ENCODE peak calls at places on chromosomes 3 and 15, in five cellular contexts. T is GM23338, G is H1, I is suprapubic skin, U is Panc1. F is an unnamed sample.

GRCh38 chr15:68271854-68272471 is 5.6 kb upstream of the FEM1B start:
- DNase-seq in T (peak), G (no peak), I (peak), U (no peak), F (no peak)

GRCh38 chr3:184505479-184505878 is 56.1 kb upstream of the EPHB3 start:
- DNase-seq in T (no peak), G (no peak), I (no peak), U (no peak), F (no peak)

GRCh38 chr15:32717290-32718081 is at the start of gene GREM1:
- DNase-seq in T (peak), G (peak), I (peak), U (no peak), F (no peak)

GRCh38 chr3:28586325-28586724 is 237.7 kb upstream of the AZI2 start:
- DNase-seq in T (no peak), G (no peak), I (no peak), U (no peak), F (no peak)

GRCh38 chr3:71074416-71074815 is 509.1 kb downstream of the FOXP1 start:
- DNase-seq in T (no peak), G (no peak), I (no peak), U (no peak), F (no peak)

GRCh38 chr15:68268405-68268804 is 9.1 kb upstream of the FEM1B start:
- DNase-seq in T (no peak), G (no peak), I (no peak), U (no peak), F (no peak)

GRCh38 chr15:57138260-57138895 is 219.9 kb downstream of the TCF12 start:
- DNase-seq in T (peak), G (no peak), I (no peak), U (peak), F (peak)

GRCh38 chr3:12884104-12884742 is 42.9 kb upstream of the RPL32 start:
- DNase-seq in T (no peak), G (no peak), I (no peak), U (no peak), F (no peak)

GRCh38 chr3:177229791-177230190 is 32.5 kb upstream of the TBL1XR1 start:
- DNase-seq in T (no peak), G (no peak), I (no peak), U (no peak), F (no peak)

GRCh38 chr3:160368804-160369203 is 30.2 kb downstream of the IFT80 start:
- DNase-seq in T (no peak), G (no peak), I (no peak), U (no peak), F (no peak)

GRCh38 chr15:99021027-99021624 is 13.5 kb upstream of the PGPEP1L start:
- DNase-seq in T (no peak), G (peak), I (no peak), U (no peak), F (no peak)

GRCh38 chr3:133448478-133449122 is 48.7 kb downstream of the BFSP2 start:
- DNase-seq in T (no peak), G (no peak), I (no peak), U (no peak), F (no peak)

GRCh38 chr3:14228611-14229470 is 50.2 kb downstream of the LSM3 start:
- DNase-seq in T (no peak), G (no peak), I (no peak), U (no peak), F (no peak)

GRCh38 chr3:62551556-62551955 is 178.2 kb upstream of the FEZF2 start:
- DNase-seq in T (no peak), G (no peak), I (no peak), U (no peak), F (no peak)

GRCh38 chr3:136250862-136251460 is 821 bp downstream of the PCCB start:
- DNase-seq in T (peak), G (peak), I (peak), U (no peak), F (no peak)

GRCh38 chr15:73273181-73274002 is 95.4 kb downstream of the HCN4 start:
- DNase-seq in T (peak), G (peak), I (no peak), U (peak), F (peak)

GRCh38 chr3:60176614-60177013 is 1074.6 kb downstream of the FHIT start:
- DNase-seq in T (no peak), G (no peak), I (no peak), U (no peak), F (no peak)

GRCh38 chr3:44833394-44833793 is 28.3 kb upstream of the TMEM42 start:
- DNase-seq in T (no peak), G (no peak), I (no peak), U (no peak), F (no peak)

GRCh38 chr3:133887951-133888703 is 7.6 kb downstream of the RAB6B start:
- DNase-seq in T (no peak), G (peak), I (no peak), U (no peak), F (no peak)

GRCh38 chr3:144921710-144922109 is 950.1 kb downstream of the DIPK2A start:
- DNase-seq in T (no peak), G (no peak), I (no peak), U (no peak), F (no peak)

GRCh38 chr15:66581972-66582537 is 16.3 kb upstream of the LCTL start:
- DNase-seq in T (no peak), G (no peak), I (no peak), U (no peak), F (no peak)

GRCh38 chr3:148329481-148330220 is 368.1 kb upstream of the AGTR1 start:
- DNase-seq in T (peak), G (no peak), I (no peak), U (no peak), F (no peak)

GRCh38 chr3:170726976-170727661 is 141.2 kb upstream of the SLC7A14 start:
- DNase-seq in T (no peak), G (no peak), I (no peak), U (no peak), F (no peak)

GRCh38 chr3:44478055-44478468 is 592 bp upstream of the ZNF445 start:
- DNase-seq in T (no peak), G (no peak), I (no peak), U (no peak), F (no peak)

GRCh38 chr3:71247221-71247947 is 336.1 kb downstream of the FOXP1 start:
- DNase-seq in T (peak), G (no peak), I (no peak), U (no peak), F (no peak)

GRCh38 chr3:8938021-8938420 is 25.3 kb downstream of the RAD18 start:
- DNase-seq in T (peak), G (no peak), I (no peak), U (no peak), F (no peak)

GRCh38 chr3:171028025-171028778 is 1.7 kb upstream of the SLC2A2 start:
- DNase-seq in T (peak), G (peak), I (no peak), U (no peak), F (no peak)

GRCh38 chr3:136093771-136094170 is 102.4 kb downstream of the MSL2 start:
- DNase-seq in T (no peak), G (no peak), I (no peak), U (no peak), F (no peak)

GRCh38 chr3:105518806-105519418 is 152.2 kb downstream of the ALCAM start:
- DNase-seq in T (peak), G (no peak), I (no peak), U (peak), F (peak)

GRCh38 chr3:73709712-73710111 is 85.0 kb upstream of the PDZRN3 start:
- DNase-seq in T (no peak), G (no peak), I (no peak), U (no peak), F (no peak)

GRCh38 chr15:72189250-72189902 is 8.2 kb downstream of the GRAMD2A start:
- DNase-seq in T (no peak), G (no peak), I (no peak), U (no peak), F (no peak)

GRCh38 chr3:24229468-24230263 is 265.0 kb downstream of the THRB start:
- DNase-seq in T (no peak), G (no peak), I (no peak), U (no peak), F (no peak)

GRCh38 chr3:178203152-178203551 is 333.1 kb upstream of the KCNMB2 start:
- DNase-seq in T (no peak), G (no peak), I (no peak), U (no peak), F (no peak)

GRCh38 chr15:63870403-63871209 is 36.9 kb upstream of the HERC1 start:
- DNase-seq in T (peak), G (no peak), I (no peak), U (no peak), F (no peak)

GRCh38 chr3:126266291-126266840 is 86.0 kb upstream of the ALDH1L1 start:
- DNase-seq in T (peak), G (peak), I (no peak), U (no peak), F (no peak)
- TF ChIP-seq POLR2AphosphoS5 in T (no peak), G (no peak), I (no peak), U (no peak), F (no peak)

DNA sequence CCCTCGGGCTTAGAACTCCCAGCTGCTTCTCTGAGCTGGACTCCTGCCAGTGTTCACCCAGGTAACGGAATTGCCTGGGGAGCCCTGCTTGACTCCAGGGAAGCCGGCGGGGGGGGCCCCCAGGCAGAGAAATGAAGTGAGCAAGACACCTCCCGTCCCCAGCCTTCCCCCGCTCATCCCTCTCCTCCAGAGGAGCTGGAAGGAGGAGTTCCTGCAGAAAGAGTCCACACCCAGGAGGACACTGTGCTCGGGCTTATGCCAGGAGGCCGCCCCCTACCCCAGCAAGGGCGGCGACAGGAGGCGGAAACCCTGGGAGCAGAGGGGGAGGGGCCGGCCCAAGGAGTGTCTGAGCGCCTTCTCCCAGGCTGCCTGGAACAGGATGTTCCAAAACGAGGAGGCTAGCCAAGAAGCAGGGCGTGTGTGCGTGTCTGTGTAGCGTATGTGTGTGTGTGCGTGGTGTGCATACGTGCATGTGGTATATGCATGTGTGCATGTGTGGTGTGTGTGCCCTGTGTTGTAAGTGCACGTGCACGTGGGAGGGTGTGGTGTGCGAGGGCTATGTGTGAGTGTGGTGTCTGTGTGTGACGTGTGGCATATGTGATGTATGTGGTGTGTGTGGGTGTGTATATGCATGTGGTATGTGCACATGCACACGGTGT is 511.3 kb downstream of the SHQ1 start:
- DNase-seq in T (peak), G (peak), I (peak), U (no peak), F (no peak)
- TF ChIP-seq POLR2AphosphoS5 in T (no peak), G (no peak), I (peak), U (no peak), F (no peak)

DNA sequence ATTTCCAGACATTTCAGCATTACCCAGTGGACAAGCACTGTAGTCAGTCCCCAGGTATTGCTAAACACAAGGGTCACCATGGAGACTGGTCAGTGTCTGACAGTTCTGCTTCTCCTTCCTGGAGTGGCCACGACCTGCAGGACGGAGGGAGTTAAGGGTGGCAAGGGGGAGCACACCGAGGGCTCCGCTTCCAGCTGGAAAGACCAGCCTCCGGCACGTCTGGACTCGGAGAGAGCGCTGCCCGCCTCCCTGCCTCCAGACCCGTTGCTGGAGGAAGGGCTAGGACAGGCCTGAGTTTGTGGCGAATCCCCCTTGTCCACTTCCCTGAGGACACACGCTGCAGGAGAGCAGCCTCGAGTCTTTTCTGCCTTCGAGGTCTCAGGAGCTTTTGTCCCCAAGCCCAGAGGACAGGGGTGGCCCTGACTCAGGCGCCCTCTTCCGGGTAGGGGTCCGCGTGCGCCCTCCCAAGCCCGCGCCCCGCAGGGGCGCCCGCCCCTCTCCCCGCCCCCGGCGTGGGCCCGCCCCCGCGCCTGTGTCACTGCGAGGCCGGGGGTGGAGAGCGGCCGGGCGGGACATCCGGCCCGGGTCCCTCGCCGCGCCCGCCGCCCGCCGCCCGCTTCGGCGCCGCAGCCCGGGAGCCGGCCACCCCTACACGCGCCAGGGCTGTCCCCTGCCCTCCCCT is at the start of gene CHST14:
- DNase-seq in T (peak), G (peak), I (peak), U (no peak), F (no peak)
- TF ChIP-seq POLR2AphosphoS5 in T (peak), G (no peak), I (no peak), U (peak), F (no peak)

DNA sequence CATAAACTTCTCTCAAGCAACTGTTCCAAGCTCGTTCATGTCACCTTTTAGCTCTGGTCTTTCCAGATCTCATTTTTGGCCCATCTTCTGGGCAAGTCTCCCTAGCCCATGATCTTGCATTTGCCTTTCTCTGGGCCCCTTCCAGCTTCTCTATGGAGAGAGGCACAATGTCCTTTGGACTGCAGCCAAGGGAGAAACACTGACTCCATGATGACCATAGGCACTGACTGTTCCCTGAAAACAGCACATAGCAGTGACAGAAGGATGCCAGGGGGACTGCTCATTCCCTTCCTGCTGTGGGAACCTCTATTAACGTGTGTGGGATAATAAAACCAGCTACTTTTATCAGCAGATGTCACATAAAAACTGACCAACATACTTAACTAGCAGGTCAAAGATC is 60.3 kb downstream of the STRIT1 start:
- DNase-seq in T (no peak), G (no peak), I (no peak), U (no peak), F (no peak)
- TF ChIP-seq POLR2AphosphoS5 in T (no peak), G (no peak), I (no peak), U (no peak), F (no peak)

GRCh38 chr15:59260090-59260489 is 53.4 kb downstream of the LDHAL6B start:
- DNase-seq in T (no peak), G (no peak), I (no peak), U (no peak), F (no peak)
- TF ChIP-seq POLR2AphosphoS5 in T (no peak), G (no peak), I (no peak), U (no peak), F (no peak)

DNA sequence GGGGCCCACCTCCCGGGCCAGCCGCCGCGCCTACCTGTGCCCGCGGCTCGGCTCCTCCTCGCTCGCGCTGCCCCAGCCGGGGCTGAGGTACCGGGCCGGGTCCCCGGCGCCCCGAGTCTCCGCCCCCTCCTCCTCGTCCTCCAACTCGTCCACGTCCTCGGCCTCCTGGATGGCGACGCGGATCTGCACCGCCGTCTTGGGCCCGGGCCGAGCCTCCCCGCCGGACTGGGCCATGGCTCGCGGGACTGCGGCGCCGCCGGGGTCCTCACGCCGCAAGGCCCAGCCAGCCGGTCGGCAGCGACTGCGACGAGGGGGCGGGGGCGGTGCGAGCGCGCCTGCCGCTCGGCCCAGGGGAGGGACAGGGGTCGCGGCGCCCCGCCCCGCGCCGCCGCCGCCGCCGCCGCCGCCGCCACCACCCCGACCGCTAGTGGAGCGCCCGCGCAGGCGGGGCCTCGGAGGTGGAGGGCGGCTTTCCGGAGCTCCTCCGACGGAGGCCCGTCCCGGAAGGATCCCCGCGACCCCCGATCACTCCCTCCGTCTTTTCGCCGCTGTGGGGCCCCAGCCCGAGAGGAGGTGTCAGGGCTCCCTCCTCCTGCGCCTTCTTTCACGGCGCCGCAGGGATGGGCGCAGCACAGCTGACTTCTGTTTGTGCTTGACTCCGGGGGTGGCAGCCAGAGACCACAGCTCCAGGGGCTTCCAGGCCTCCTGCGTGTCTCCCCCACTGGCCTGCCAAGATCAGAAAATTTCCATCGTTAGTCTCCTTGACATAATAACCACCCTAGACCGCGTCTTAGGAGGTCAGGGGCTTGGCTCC is at the start of gene LARP6:
- DNase-seq in T (peak), G (peak), I (peak), U (no peak), F (no peak)
- TF ChIP-seq POLR2AphosphoS5 in T (peak), G (no peak), I (no peak), U (no peak), F (no peak)

DNA sequence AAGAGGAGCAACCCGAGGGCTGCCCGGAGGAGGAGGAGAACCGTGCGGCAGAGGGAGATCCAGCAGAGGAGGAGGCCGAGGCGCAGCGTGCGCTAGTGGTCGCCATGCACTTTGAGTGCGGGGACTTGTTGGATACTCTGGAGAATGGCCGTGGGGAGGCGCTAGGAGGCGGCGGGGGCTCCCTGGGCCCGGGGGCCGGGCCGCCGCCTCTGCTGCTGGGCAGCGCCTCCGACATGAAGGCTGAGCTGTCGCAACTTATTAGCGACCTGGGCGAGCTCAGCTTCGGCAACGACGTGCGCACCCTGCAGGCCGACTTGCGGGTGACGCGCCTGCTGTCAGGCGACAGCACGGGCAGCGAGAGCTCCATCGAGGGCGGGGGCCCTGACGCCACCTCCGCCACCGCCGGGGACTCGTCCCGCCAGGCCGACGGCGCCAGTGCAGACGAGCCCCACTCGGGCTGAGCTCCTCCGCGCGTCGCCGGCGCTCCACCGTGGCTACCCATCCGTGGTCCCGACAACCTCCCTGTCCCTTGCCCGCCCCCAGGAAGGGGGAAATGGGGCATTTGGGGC is 2.0 kb downstream of the FAM43A start:
- DNase-seq in T (peak), G (peak), I (peak), U (no peak), F (no peak)
- TF ChIP-seq POLR2AphosphoS5 in T (peak), G (peak), I (no peak), U (no peak), F (no peak)

GRCh38 chr3:154225536-154225935 is 98.8 kb downstream of the DHX36 start:
- DNase-seq in T (no peak), G (no peak), I (no peak), U (no peak), F (no peak)
- TF ChIP-seq POLR2AphosphoS5 in T (no peak), G (no peak), I (no peak), U (no peak), F (no peak)

GRCh38 chr3:124663690-124664089 is 66.6 kb upstream of the UMPS start:
- DNase-seq in T (no peak), G (no peak), I (no peak), U (no peak), F (no peak)

GRCh38 chr3:124669470-124669869 is 60.8 kb upstream of the UMPS start:
- DNase-seq in T (no peak), G (no peak), I (no peak), U (no peak), F (no peak)

GRCh38 chr3:124660606-124661005 is 69.6 kb upstream of the UMPS start:
- DNase-seq in T (no peak), G (no peak), I (no peak), U (no peak), F (no peak)

GRCh38 chr3:124666067-124666466 is 64.2 kb upstream of the UMPS start:
- DNase-seq in T (no peak), G (no peak), I (no peak), U (no peak), F (no peak)

GRCh38 chr3:124664804-124665203 is 65.4 kb upstream of the UMPS start:
- DNase-seq in T (no peak), G (no peak), I (no peak), U (no peak), F (no peak)
- TF ChIP-seq POLR2AphosphoS5 in T (no peak), G (no peak), I (no peak), U (no peak), F (no peak)